ENCODE peak calls at places on chromosomes 4 and X, in four cellular contexts. One of them, this sample, is unnamed.

GRCh38 chr4:25861951-25862410 is 807 bp downstream of the SEL1L3 start:
- DNase-seq in T-helper 1 cell: no peak
- DNase-seq in astrocyte of the spinal cord: peak; percentile 42
- DNase-seq in activated T-cell treated with anti-CD3 and anti-CD28 coated beads, Interleukin-2, amount 50 U/mL, for 4 hours: peak; percentile 11
- DNase-seq in this sample: no peak

GRCh38 chr4:25559508-25559907 is 96.1 kb upstream of the SLC34A2 start:
- DNase-seq in astrocyte of the spinal cord: no peak
- DNase-seq in T-helper 1 cell: no peak
- DNase-seq in activated T-cell treated with anti-CD3 and anti-CD28 coated beads, Interleukin-2, amount 50 U/mL, for 4 hours: no peak
- DNase-seq in this sample: no peak

GRCh38 chr4:931194-931959 is 739 bp downstream of the GAK start:
- DNase-seq in T-helper 1 cell: no peak
- DNase-seq in activated T-cell treated with anti-CD3 and anti-CD28 coated beads, Interleukin-2, amount 50 U/mL, for 4 hours: no peak
- DNase-seq in astrocyte of the spinal cord: no peak
- DNase-seq in this sample: no peak

GRCh38 chr4:184455299-184455698 is 19.1 kb downstream of the IRF2 start:
- DNase-seq in activated T-cell treated with anti-CD3 and anti-CD28 coated beads, Interleukin-2, amount 50 U/mL, for 4 hours: no peak
- DNase-seq in astrocyte of the spinal cord: no peak
- DNase-seq in T-helper 1 cell: no peak
- DNase-seq in this sample: no peak

GRCh38 chr4:148203056-148203898 is 238.9 kb downstream of the NR3C2 start:
- DNase-seq in astrocyte of the spinal cord: no peak
- DNase-seq in activated T-cell treated with anti-CD3 and anti-CD28 coated beads, Interleukin-2, amount 50 U/mL, for 4 hours: no peak
- DNase-seq in T-helper 1 cell: no peak
- DNase-seq in this sample: no peak

GRCh38 chr4:23333946-23334878 is 555.6 kb downstream of the PPARGC1A start:
- DNase-seq in T-helper 1 cell: peak; percentile 2
- DNase-seq in astrocyte of the spinal cord: peak; percentile 96
- DNase-seq in activated T-cell treated with anti-CD3 and anti-CD28 coated beads, Interleukin-2, amount 50 U/mL, for 4 hours: no peak
- DNase-seq in this sample: no peak

GRCh38 chr4:65669008-65669971 is 999 bp downstream of the EPHA5 start:
- DNase-seq in astrocyte of the spinal cord: peak; percentile 55
- DNase-seq in activated T-cell treated with anti-CD3 and anti-CD28 coated beads, Interleukin-2, amount 50 U/mL, for 4 hours: no peak
- DNase-seq in T-helper 1 cell: no peak
- DNase-seq in this sample: no peak

GRCh38 chr4:126916626-126917140 is 716.1 kb upstream of the INTU start:
- DNase-seq in T-helper 1 cell: no peak
- DNase-seq in activated T-cell treated with anti-CD3 and anti-CD28 coated beads, Interleukin-2, amount 50 U/mL, for 4 hours: no peak
- DNase-seq in astrocyte of the spinal cord: peak; percentile 89
- DNase-seq in this sample: no peak

GRCh38 chrX:124086411-124086810 is 124.9 kb downstream of the STAG2 start:
- DNase-seq in astrocyte of the spinal cord: no peak
- DNase-seq in activated T-cell treated with anti-CD3 and anti-CD28 coated beads, Interleukin-2, amount 50 U/mL, for 4 hours: no peak
- DNase-seq in T-helper 1 cell: peak; percentile 5
- DNase-seq in this sample: no peak

GRCh38 chr4:182320092-182320491 is 76.9 kb downstream of the TENM3 start:
- DNase-seq in activated T-cell treated with anti-CD3 and anti-CD28 coated beads, Interleukin-2, amount 50 U/mL, for 4 hours: no peak
- DNase-seq in astrocyte of the spinal cord: no peak
- DNase-seq in T-helper 1 cell: no peak
- DNase-seq in this sample: no peak

GRCh38 chr4:124055896-124056295 is 656.6 kb downstream of the ANKRD50 start:
- DNase-seq in T-helper 1 cell: no peak
- DNase-seq in activated T-cell treated with anti-CD3 and anti-CD28 coated beads, Interleukin-2, amount 50 U/mL, for 4 hours: no peak
- DNase-seq in astrocyte of the spinal cord: no peak
- DNase-seq in this sample: no peak

GRCh38 chrX:105765691-105766090 is 56.6 kb upstream of the NRK start:
- DNase-seq in activated T-cell treated with anti-CD3 and anti-CD28 coated beads, Interleukin-2, amount 50 U/mL, for 4 hours: no peak
- DNase-seq in T-helper 1 cell: no peak
- DNase-seq in astrocyte of the spinal cord: no peak
- DNase-seq in this sample: no peak

GRCh38 chr4:93810340-93810992 is 18.1 kb upstream of the ATOH1 start:
- DNase-seq in T-helper 1 cell: no peak
- DNase-seq in activated T-cell treated with anti-CD3 and anti-CD28 coated beads, Interleukin-2, amount 50 U/mL, for 4 hours: no peak
- DNase-seq in astrocyte of the spinal cord: peak; percentile 38
- DNase-seq in this sample: no peak

GRCh38 chr4:83150563-83151330 is 36.2 kb upstream of the PLAC8 start:
- DNase-seq in T-helper 1 cell: no peak
- DNase-seq in astrocyte of the spinal cord: no peak
- DNase-seq in activated T-cell treated with anti-CD3 and anti-CD28 coated beads, Interleukin-2, amount 50 U/mL, for 4 hours: no peak
- DNase-seq in this sample: no peak

GRCh38 chrX:54994668-54995452 is 872 bp upstream of the PFKFB1 start:
- DNase-seq in activated T-cell treated with anti-CD3 and anti-CD28 coated beads, Interleukin-2, amount 50 U/mL, for 4 hours: no peak
- DNase-seq in T-helper 1 cell: no peak
- DNase-seq in astrocyte of the spinal cord: no peak
- DNase-seq in this sample: no peak

GRCh38 chrX:19332983-19333382 is 10.7 kb upstream of the PDHA1 start:
- DNase-seq in T-helper 1 cell: no peak
- DNase-seq in activated T-cell treated with anti-CD3 and anti-CD28 coated beads, Interleukin-2, amount 50 U/mL, for 4 hours: no peak
- DNase-seq in astrocyte of the spinal cord: no peak
- DNase-seq in this sample: no peak

GRCh38 chr4:16125571-16126445 is 42.0 kb upstream of the PROM1 start:
- DNase-seq in T-helper 1 cell: no peak
- DNase-seq in astrocyte of the spinal cord: no peak
- DNase-seq in activated T-cell treated with anti-CD3 and anti-CD28 coated beads, Interleukin-2, amount 50 U/mL, for 4 hours: no peak
- DNase-seq in this sample: no peak

GRCh38 chrX:116961872-116962582 is 499.3 kb upstream of the CT83 start:
- DNase-seq in astrocyte of the spinal cord: no peak
- DNase-seq in T-helper 1 cell: no peak
- DNase-seq in activated T-cell treated with anti-CD3 and anti-CD28 coated beads, Interleukin-2, amount 50 U/mL, for 4 hours: no peak
- DNase-seq in this sample: no peak

GRCh38 chrX:45143455-45143854 is 57.2 kb downstream of the DIPK2B start:
- DNase-seq in T-helper 1 cell: no peak
- DNase-seq in astrocyte of the spinal cord: no peak
- DNase-seq in activated T-cell treated with anti-CD3 and anti-CD28 coated beads, Interleukin-2, amount 50 U/mL, for 4 hours: no peak
- DNase-seq in this sample: no peak

GRCh38 chr4:2793920-2794706 is 1.2 kb downstream of the SH3BP2 start:
- DNase-seq in T-helper 1 cell: no peak
- DNase-seq in astrocyte of the spinal cord: peak; percentile 41
- DNase-seq in activated T-cell treated with anti-CD3 and anti-CD28 coated beads, Interleukin-2, amount 50 U/mL, for 4 hours: no peak
- DNase-seq in this sample: no peak

GRCh38 chrX:132090370-132091152 is 37.3 kb downstream of the FRMD7 start:
- DNase-seq in astrocyte of the spinal cord: no peak
- DNase-seq in T-helper 1 cell: no peak
- DNase-seq in activated T-cell treated with anti-CD3 and anti-CD28 coated beads, Interleukin-2, amount 50 U/mL, for 4 hours: no peak
- DNase-seq in this sample: no peak

GRCh38 chr4:8508266-8508665 is 67.7 kb downstream of the TRMT44 start:
- DNase-seq in activated T-cell treated with anti-CD3 and anti-CD28 coated beads, Interleukin-2, amount 50 U/mL, for 4 hours: no peak
- DNase-seq in astrocyte of the spinal cord: no peak
- DNase-seq in T-helper 1 cell: no peak
- DNase-seq in this sample: no peak

GRCh38 chr4:113979157-113979972 is at the start of gene ARSJ:
- DNase-seq in T-helper 1 cell: no peak
- DNase-seq in astrocyte of the spinal cord: peak; percentile 88
- DNase-seq in activated T-cell treated with anti-CD3 and anti-CD28 coated beads, Interleukin-2, amount 50 U/mL, for 4 hours: no peak
- DNase-seq in this sample: peak; percentile 24

GRCh38 chrX:57573754-57574153 is 18.1 kb upstream of the ZXDB start:
- DNase-seq in T-helper 1 cell: no peak
- DNase-seq in astrocyte of the spinal cord: no peak
- DNase-seq in activated T-cell treated with anti-CD3 and anti-CD28 coated beads, Interleukin-2, amount 50 U/mL, for 4 hours: no peak
- DNase-seq in this sample: no peak

GRCh38 chrX:25650216-25650615 is 487.9 kb upstream of the MAGEB18 start:
- DNase-seq in T-helper 1 cell: no peak
- DNase-seq in astrocyte of the spinal cord: peak; percentile 0
- DNase-seq in activated T-cell treated with anti-CD3 and anti-CD28 coated beads, Interleukin-2, amount 50 U/mL, for 4 hours: no peak
- DNase-seq in this sample: no peak

GRCh38 chr4:176207839-176208238 is 12.5 kb upstream of the SPATA4 start:
- DNase-seq in astrocyte of the spinal cord: no peak
- DNase-seq in activated T-cell treated with anti-CD3 and anti-CD28 coated beads, Interleukin-2, amount 50 U/mL, for 4 hours: no peak
- DNase-seq in T-helper 1 cell: no peak
- DNase-seq in this sample: no peak

GRCh38 chr4:26404597-26405323 is 83.9 kb downstream of the RBPJ start:
- DNase-seq in activated T-cell treated with anti-CD3 and anti-CD28 coated beads, Interleukin-2, amount 50 U/mL, for 4 hours: no peak
- DNase-seq in T-helper 1 cell: no peak
- DNase-seq in astrocyte of the spinal cord: no peak
- DNase-seq in this sample: no peak

GRCh38 chrX:140165849-140166248 is 200.5 kb upstream of the CXorf66 start:
- DNase-seq in T-helper 1 cell: no peak
- DNase-seq in astrocyte of the spinal cord: no peak
- DNase-seq in activated T-cell treated with anti-CD3 and anti-CD28 coated beads, Interleukin-2, amount 50 U/mL, for 4 hours: no peak
- DNase-seq in this sample: no peak

GRCh38 chrX:22652596-22652995 is 347.2 kb upstream of the DDX53 start:
- DNase-seq in activated T-cell treated with anti-CD3 and anti-CD28 coated beads, Interleukin-2, amount 50 U/mL, for 4 hours: no peak
- DNase-seq in T-helper 1 cell: no peak
- DNase-seq in astrocyte of the spinal cord: peak; percentile 19
- DNase-seq in this sample: no peak

GRCh38 chr4:6199344-6199921 is 916 bp downstream of the JAKMIP1 start:
- DNase-seq in activated T-cell treated with anti-CD3 and anti-CD28 coated beads, Interleukin-2, amount 50 U/mL, for 4 hours: no peak
- DNase-seq in T-helper 1 cell: no peak
- DNase-seq in astrocyte of the spinal cord: peak; percentile 20
- DNase-seq in this sample: no peak

GRCh38 chr4:76809594-76810305 is 88.2 kb downstream of the SOWAHB start:
- DNase-seq in T-helper 1 cell: no peak
- DNase-seq in astrocyte of the spinal cord: no peak
- DNase-seq in activated T-cell treated with anti-CD3 and anti-CD28 coated beads, Interleukin-2, amount 50 U/mL, for 4 hours: no peak
- DNase-seq in this sample: no peak

This sample was measured in GOT3.